ENCODE peak calls at places on chromosomes 1 and 21, in six cellular contexts. N is right cardiac atrium, Z is left ventricle myocardium inferior, W is trophoblast cell, H is heart left ventricle, M is PC-9. G is an unnamed sample. For H3K4me1, the result is how much of the 10 kb centered on the place peaks cover.

GRCh38 chr1:2314803-2315710 is 76.3 kb downstream of the MORN1 start:
- DNase-seq in H (peak), Z (peak), M (peak), N (peak), W (peak), G (peak)

GRCh38 chr21:23223882-23224281 is 2225.7 kb downstream of the NCAM2 start:
- DNase-seq in W (no peak), H (no peak), Z (no peak), N (no peak), M (no peak), G (no peak)

GRCh38 chr1:151310986-151311385 is 16.2 kb downstream of the PI4KB start:
- DNase-seq in W (no peak), M (no peak), N (no peak), Z (no peak), H (no peak), G (no peak)

GRCh38 chr1:183544598-183545297 is 45.5 kb downstream of the NCF2 start:
- DNase-seq in M (no peak), Z (no peak), H (no peak), N (no peak), W (no peak), G (no peak)

GRCh38 chr1:5705751-5706150 is 286.5 kb downstream of the NPHP4 start:
- DNase-seq in N (no peak), M (no peak), H (no peak), Z (no peak), W (no peak), G (no peak)

GRCh38 chr1:218426343-218426657 is 81.2 kb downstream of the TGFB2 start:
- DNase-seq in W (no peak), H (peak), Z (no peak), N (peak), M (peak), G (no peak)

GRCh38 chr1:208007938-208008342 is 97.0 kb upstream of the CD34 start:
- DNase-seq in N (no peak), Z (no peak), W (no peak), M (no peak), H (no peak), G (no peak)

GRCh38 chr21:42061866-42062542 is 9.1 kb upstream of the UMODL1 start:
- DNase-seq in M (no peak), H (no peak), Z (no peak), N (peak), W (no peak), G (no peak)

GRCh38 chr1:2590233-2591141 is 3.9 kb downstream of the PRXL2B start:
- DNase-seq in M (no peak), Z (no peak), W (no peak), N (peak), H (no peak), G (no peak)

GRCh38 chr1:182340233-182341058 is 51.1 kb downstream of the GLUL start:
- DNase-seq in M (peak), W (peak), H (no peak), N (peak), Z (no peak), G (peak)

GRCh38 chr1:156898151-156898550 is 4.6 kb downstream of the PEAR1 start:
- DNase-seq in W (no peak), Z (peak), N (peak), M (peak), H (peak), G (peak)

GRCh38 chr21:44583800-44584147 is 3.4 kb upstream of the KRTAP10-5 start:
- DNase-seq in N (no peak), W (no peak), Z (no peak), H (no peak), M (no peak), G (no peak)

GRCh38 chr1:43083375-43083774 is 88.7 kb downstream of the EBNA1BP2 start:
- DNase-seq in Z (no peak), M (no peak), H (no peak), W (no peak), N (no peak), G (no peak)

GRCh38 chr21:41865002-41865777 is 14.0 kb downstream of the PRDM15 start:
- DNase-seq in N (no peak), W (no peak), M (no peak), H (no peak), Z (no peak), G (no peak)

GRCh38 chr1:54263601-54264226 is 63.7 kb downstream of the MRPL37 start:
- DNase-seq in H (no peak), Z (no peak), W (no peak), N (no peak), M (no peak), G (no peak)

GRCh38 chr1:202374077-202374476 is 25.6 kb downstream of the PPP1R12B start:
- DNase-seq in M (no peak), Z (no peak), H (no peak), N (no peak), W (no peak), G (no peak)

GRCh38 chr1:153404086-153404635 is 12.2 kb upstream of the S100A7A start:
- DNase-seq in M (no peak), Z (no peak), H (no peak), N (no peak), W (no peak), G (no peak)

GRCh38 chr1:236092899-236093298 is 28.0 kb upstream of the NID1 start:
- DNase-seq in Z (no peak), N (no peak), W (no peak), M (no peak), H (no peak), G (no peak)

GRCh38 chr21:46108827-46109226 is 10.9 kb downstream of the COL6A2 start:
- DNase-seq in N (no peak), W (no peak), Z (no peak), M (no peak), H (no peak), G (peak)

GRCh38 chr1:94235189-94236020 is 2.0 kb downstream of the ARHGAP29 start:
- DNase-seq in N (no peak), M (no peak), H (no peak), Z (no peak), W (no peak), G (no peak)
- H3K4me1 ChIP-seq in N (under half), M (half or more), H (under half), Z (half or more), W (under half), G (under half)

GRCh38 chr1:37474051-37474696 is at the start of gene ZC3H12A:
- DNase-seq in H (peak), W (peak), Z (peak), M (peak), N (peak), G (peak)
- H3K4me1 ChIP-seq in H (half or more), W (half or more), Z (half or more), M (half or more), N (under half), G (half or more)

DNA sequence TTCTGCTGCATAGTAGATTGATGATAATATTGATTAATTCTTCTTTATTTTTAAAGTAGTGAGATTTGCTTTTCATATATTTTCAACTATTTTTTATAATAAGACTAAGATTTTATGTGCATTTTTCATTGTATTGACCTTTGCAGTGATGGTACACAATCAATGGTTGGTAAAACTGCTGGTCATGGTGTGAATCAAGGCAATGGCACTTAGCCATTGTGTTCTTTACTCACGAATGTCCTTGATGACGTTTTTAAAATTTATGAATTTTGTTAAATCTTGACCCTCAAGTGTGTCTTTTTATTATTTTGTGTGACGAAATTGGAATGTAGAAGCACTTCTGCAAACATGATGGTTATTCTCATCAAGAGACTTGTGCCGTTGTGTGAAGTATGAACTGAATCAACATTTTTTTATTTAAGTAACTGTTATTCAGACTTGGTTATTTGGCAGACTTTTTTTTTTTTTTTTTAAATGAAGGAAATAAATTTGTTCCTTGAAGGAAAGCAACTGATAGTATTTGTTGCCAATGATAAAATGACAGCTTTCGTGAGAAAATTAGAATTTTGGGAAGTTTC is 22.6 kb downstream of the CDC73 start:
- DNase-seq in N (no peak), M (no peak), H (no peak), Z (no peak), W (no peak), G (no peak)
- H3K4me1 ChIP-seq in N (under half), M (under half), H (under half), Z (under half), W (under half), G (under half)

GRCh38 chr1:35573198-35573775 is at the start of gene TFAP2E:
- DNase-seq in H (no peak), W (peak), M (peak), Z (no peak), N (peak), G (no peak)

GRCh38 chr1:35572296-35572695 is 818 bp upstream of the TFAP2E start:
- DNase-seq in W (no peak), M (no peak), H (no peak), Z (no peak), N (no peak), G (no peak)

GRCh38 chr1:35575401-35575958 is 2.4 kb downstream of the TFAP2E start:
- DNase-seq in H (no peak), W (peak), Z (no peak), M (no peak), N (no peak), G (no peak)

GRCh38 chr1:35574655-35575400 is 1.7 kb downstream of the TFAP2E start:
- DNase-seq in H (no peak), M (peak), N (no peak), W (peak), Z (no peak), G (no peak)

DNA sequence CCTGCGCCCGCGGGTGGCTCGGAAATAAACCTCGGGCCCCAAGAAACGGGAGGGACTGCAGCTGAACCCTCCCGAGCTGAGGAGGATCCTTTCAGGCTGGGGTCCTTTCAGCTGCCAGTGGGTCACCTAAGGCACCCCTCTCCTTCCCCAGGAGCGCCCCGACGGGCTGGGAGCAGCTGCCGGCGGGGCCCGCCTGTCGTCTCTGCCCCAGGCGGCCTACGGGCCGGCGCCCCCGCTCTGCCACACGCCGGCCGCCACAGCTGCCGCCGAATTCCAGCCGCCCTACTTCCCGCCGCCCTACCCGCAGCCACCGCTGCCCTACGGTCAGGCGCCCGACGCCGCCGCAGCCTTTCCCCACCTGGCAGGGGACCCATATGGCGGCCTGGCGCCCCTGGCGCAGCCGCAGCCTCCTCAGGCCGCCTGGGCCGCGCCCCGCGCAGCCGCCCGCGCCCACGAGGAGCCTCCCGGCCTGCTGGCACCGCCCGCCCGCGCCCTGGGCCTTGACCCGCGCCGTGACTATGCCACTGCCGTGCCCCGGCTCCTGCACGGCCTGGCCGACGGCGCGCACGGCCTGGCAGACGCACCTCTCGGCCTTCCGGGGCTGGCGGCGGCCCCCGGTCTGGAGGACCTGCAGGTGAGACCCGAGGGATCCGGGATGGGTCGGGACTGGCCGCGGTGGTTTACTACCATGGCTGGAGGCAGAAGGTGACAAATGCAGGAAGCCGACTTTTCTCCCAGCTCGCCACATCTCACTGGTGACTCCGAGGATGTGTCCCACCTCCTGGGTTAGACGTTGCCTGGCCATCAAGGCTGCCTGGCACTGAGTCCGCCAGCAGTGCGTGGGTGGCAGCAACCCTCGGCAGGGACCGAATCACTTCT is 901 bp downstream of the TFAP2E start:
- DNase-seq in W (peak), H (no peak), M (no peak), N (no peak), Z (no peak), G (no peak)
- H3K4me1 ChIP-seq in W (half or more), H (under half), M (under half), N (under half), Z (under half), G (under half)

G was measured in adrenal gland.